ENCODE peak calls at places on chromosome 2, in six cellular contexts. I, P, G, L, M and C are unnamed samples.

GRCh38 chr2:31606511-31606910 is 25.8 kb upstream of the SRD5A2 start:
- DNase-seq in I (no peak), P (no peak), G (no peak), L (no peak), M (no peak), C (no peak)

GRCh38 chr2:133837441-133838090 is 269.3 kb upstream of the NCKAP5 start:
- DNase-seq in I (no peak), P (no peak), G (no peak), L (no peak), M (no peak), C (no peak)

GRCh38 chr2:107698861-107699260 is 127.8 kb upstream of the RGPD4 start:
- DNase-seq in I (no peak), P (no peak), G (no peak), L (no peak), M (no peak), C (no peak)

GRCh38 chr2:120236296-120236695 is 13.1 kb upstream of the TMEM185B start:
- DNase-seq in I (no peak), P (no peak), G (no peak), L (no peak), M (no peak), C (no peak)

GRCh38 chr2:88568179-88568578 is 59.1 kb downstream of the EIF2AK3 start:
- DNase-seq in I (no peak), P (no peak), G (no peak), L (no peak), M (no peak), C (no peak)

GRCh38 chr2:56589194-56589593 is 405.4 kb downstream of the CCDC85A start:
- DNase-seq in I (no peak), P (no peak), G (no peak), L (no peak), M (no peak), C (no peak)

GRCh38 chr2:152925540-152926448 is 207.4 kb downstream of the ARL6IP6 start:
- DNase-seq in I (peak), P (peak), G (peak), L (peak), M (no peak), C (peak)

GRCh38 chr2:231998046-231998445 is 36.5 kb downstream of the DIS3L2 start:
- DNase-seq in I (no peak), P (no peak), G (no peak), L (no peak), M (no peak), C (no peak)